ENCODE peak calls at places on chromosomes 5 and 9, in seven cellular contexts. N, H, R, T, D, E and I are unnamed samples.

GRCh38 chr9:83299094-83299493 is 236.2 kb upstream of the RASEF start:
- DNase-seq in N (no peak), H (no peak), T (no peak), R (no peak), E (no peak), D (no peak), I (no peak)

GRCh38 chr9:33415152-33416038 is 13.0 kb upstream of the AQP7 start:
- DNase-seq in E (peak), D (peak), T (peak), H (peak), N (peak), R (peak), I (peak)

GRCh38 chr5:174287761-174288160 is 242.3 kb downstream of the NSG2 start:
- DNase-seq in E (no peak), H (no peak), T (no peak), N (no peak), R (no peak), D (no peak), I (no peak)

GRCh38 chr9:80699551-80699998 is 989.8 kb downstream of the TLE1 start:
- DNase-seq in N (no peak), T (no peak), D (no peak), R (peak), H (no peak), E (no peak), I (no peak)

GRCh38 chr9:117745598-117745997 is 41.4 kb downstream of the TLR4 start:
- DNase-seq in D (no peak), H (no peak), R (no peak), E (no peak), T (no peak), N (no peak), I (no peak)

GRCh38 chr9:132055756-132056155 is 23.9 kb downstream of the MED27 start:
- DNase-seq in E (no peak), N (no peak), R (no peak), T (no peak), H (no peak), D (no peak), I (no peak)

GRCh38 chr5:168317521-168318147 is 26.2 kb downstream of the WWC1 start:
- DNase-seq in E (no peak), T (no peak), N (no peak), H (no peak), R (peak), D (peak), I (no peak)

GRCh38 chr5:45038366-45038987 is 229.7 kb downstream of the MRPS30 start:
- DNase-seq in H (no peak), D (peak), T (no peak), N (no peak), E (no peak), R (peak), I (no peak)

GRCh38 chr5:37323607-37324006 is 47.3 kb downstream of the NUP155 start:
- DNase-seq in E (no peak), N (no peak), T (no peak), H (no peak), D (no peak), R (no peak), I (no peak)

GRCh38 chr9:13140843-13141592 is 138.5 kb downstream of the MPDZ start:
- DNase-seq in T (no peak), R (no peak), N (no peak), D (no peak), E (no peak), H (no peak), I (no peak)

GRCh38 chr5:171628344-171628743 is 157.3 kb upstream of the SMIM23 start:
- DNase-seq in H (peak), T (no peak), R (no peak), N (no peak), E (no peak), D (no peak), I (no peak)

GRCh38 chr9:135609366-135609955 is 29.9 kb downstream of the GLT6D1 start:
- DNase-seq in T (no peak), E (no peak), H (no peak), R (no peak), D (no peak), N (no peak), I (no peak)

GRCh38 chr5:179272326-179273073 is 72.8 kb downstream of the ADAMTS2 start:
- DNase-seq in N (no peak), E (peak), T (no peak), D (no peak), R (peak), H (peak), I (peak)

GRCh38 chr9:126528967-126529366 is 84.8 kb upstream of the LMX1B start:
- DNase-seq in N (no peak), D (no peak), T (no peak), H (no peak), E (no peak), R (no peak), I (no peak)

GRCh38 chr5:151612689-151613427 is 21.7 kb upstream of the FAT2 start:
- DNase-seq in D (no peak), R (peak), E (no peak), H (peak), N (no peak), T (peak), I (no peak)

GRCh38 chr5:154411338-154411737 is 34.5 kb upstream of the SAP30L start:
- DNase-seq in D (no peak), E (no peak), N (no peak), H (no peak), T (no peak), R (no peak), I (no peak)

GRCh38 chr9:69818946-69819345 is 1.7 kb upstream of the CFAP95 start:
- DNase-seq in R (no peak), D (no peak), H (no peak), T (no peak), N (no peak), E (no peak), I (no peak)